ENCODE peak calls at places on chromosomes 2 and 18, in five cellular contexts. One of them, this sample, is unnamed.

GRCh38 chr2:38155-38554 is 8.2 kb downstream of the FAM110C start:
- DNase-seq in activated naive CD8-positive, alpha-beta T cell treated with anti-CD3 and anti-CD28 coated beads, Interleukin-2, amount 10 ng/mL, durations not matched to agents 7 days and 5 days: no peak
- DNase-seq in fibroblast of the conjunctiva: no peak
- DNase-seq in activated CD4-positive, CD25-positive, alpha-beta regulatory T cell: no peak
- DNase-seq in WTC11: no peak
- DNase-seq in this sample: no peak

GRCh38 chr18:77407733-77408132 is 158.1 kb downstream of the GALR1 start:
- DNase-seq in fibroblast of the conjunctiva: no peak
- DNase-seq in activated naive CD8-positive, alpha-beta T cell treated with anti-CD3 and anti-CD28 coated beads, Interleukin-2, amount 10 ng/mL, durations not matched to agents 7 days and 5 days: no peak
- DNase-seq in WTC11: no peak
- DNase-seq in activated CD4-positive, CD25-positive, alpha-beta regulatory T cell: no peak
- DNase-seq in this sample: no peak

GRCh38 chr2:8086796-8087479 is 594.9 kb upstream of the ID2 start:
- DNase-seq in WTC11: no peak
- DNase-seq in fibroblast of the conjunctiva: peak; percentile 62
- DNase-seq in activated CD4-positive, CD25-positive, alpha-beta regulatory T cell: no peak
- DNase-seq in activated naive CD8-positive, alpha-beta T cell treated with anti-CD3 and anti-CD28 coated beads, Interleukin-2, amount 10 ng/mL, durations not matched to agents 7 days and 5 days: no peak
- DNase-seq in this sample: no peak

GRCh38 chr2:100453853-100454252 is 16.4 kb upstream of the NMS start:
- DNase-seq in activated naive CD8-positive, alpha-beta T cell treated with anti-CD3 and anti-CD28 coated beads, Interleukin-2, amount 10 ng/mL, durations not matched to agents 7 days and 5 days: no peak
- DNase-seq in activated CD4-positive, CD25-positive, alpha-beta regulatory T cell: no peak
- DNase-seq in fibroblast of the conjunctiva: no peak
- DNase-seq in WTC11: no peak
- DNase-seq in this sample: no peak

GRCh38 chr18:3758531-3758930 is 308.6 kb downstream of the TGIF1 start:
- DNase-seq in activated naive CD8-positive, alpha-beta T cell treated with anti-CD3 and anti-CD28 coated beads, Interleukin-2, amount 10 ng/mL, durations not matched to agents 7 days and 5 days: no peak
- DNase-seq in activated CD4-positive, CD25-positive, alpha-beta regulatory T cell: no peak
- DNase-seq in WTC11: no peak
- DNase-seq in fibroblast of the conjunctiva: no peak
- DNase-seq in this sample: no peak

GRCh38 chr18:2570772-2571199 is 519 bp downstream of the METTL4 start:
- DNase-seq in activated CD4-positive, CD25-positive, alpha-beta regulatory T cell: peak; percentile 30
- DNase-seq in WTC11: peak; percentile 70
- DNase-seq in fibroblast of the conjunctiva: peak; percentile 57
- DNase-seq in activated naive CD8-positive, alpha-beta T cell treated with anti-CD3 and anti-CD28 coated beads, Interleukin-2, amount 10 ng/mL, durations not matched to agents 7 days and 5 days: no peak
- DNase-seq in this sample: peak; percentile 84

GRCh38 chr2:12649602-12650400 is 66.9 kb upstream of the TRIB2 start:
- DNase-seq in fibroblast of the conjunctiva: no peak
- DNase-seq in activated CD4-positive, CD25-positive, alpha-beta regulatory T cell: no peak
- DNase-seq in WTC11: no peak
- DNase-seq in activated naive CD8-positive, alpha-beta T cell treated with anti-CD3 and anti-CD28 coated beads, Interleukin-2, amount 10 ng/mL, durations not matched to agents 7 days and 5 days: no peak
- DNase-seq in this sample: no peak

GRCh38 chr2:220660277-220661155 is 911.6 kb downstream of the EPHA4 start:
- DNase-seq in fibroblast of the conjunctiva: no peak
- DNase-seq in activated naive CD8-positive, alpha-beta T cell treated with anti-CD3 and anti-CD28 coated beads, Interleukin-2, amount 10 ng/mL, durations not matched to agents 7 days and 5 days: no peak
- DNase-seq in WTC11: no peak
- DNase-seq in activated CD4-positive, CD25-positive, alpha-beta regulatory T cell: no peak
- DNase-seq in this sample: no peak

GRCh38 chr2:235399895-235400294 is 93.9 kb upstream of the AGAP1 start:
- DNase-seq in fibroblast of the conjunctiva: no peak
- DNase-seq in activated naive CD8-positive, alpha-beta T cell treated with anti-CD3 and anti-CD28 coated beads, Interleukin-2, amount 10 ng/mL, durations not matched to agents 7 days and 5 days: no peak
- DNase-seq in WTC11: no peak
- DNase-seq in activated CD4-positive, CD25-positive, alpha-beta regulatory T cell: no peak
- DNase-seq in this sample: no peak

GRCh38 chr2:164314148-164314547 is 307.1 kb downstream of the GRB14 start:
- DNase-seq in WTC11: no peak
- DNase-seq in activated CD4-positive, CD25-positive, alpha-beta regulatory T cell: no peak
- DNase-seq in activated naive CD8-positive, alpha-beta T cell treated with anti-CD3 and anti-CD28 coated beads, Interleukin-2, amount 10 ng/mL, durations not matched to agents 7 days and 5 days: no peak
- DNase-seq in fibroblast of the conjunctiva: no peak
- DNase-seq in this sample: no peak

GRCh38 chr2:179954026-179954425 is 53.1 kb downstream of the CWC22 start:
- DNase-seq in activated CD4-positive, CD25-positive, alpha-beta regulatory T cell: no peak
- DNase-seq in activated naive CD8-positive, alpha-beta T cell treated with anti-CD3 and anti-CD28 coated beads, Interleukin-2, amount 10 ng/mL, durations not matched to agents 7 days and 5 days: no peak
- DNase-seq in fibroblast of the conjunctiva: no peak
- DNase-seq in WTC11: no peak
- DNase-seq in this sample: no peak

GRCh38 chr2:25251461-25252273 is 83.3 kb upstream of the POMC start:
- DNase-seq in activated CD4-positive, CD25-positive, alpha-beta regulatory T cell: no peak
- DNase-seq in WTC11: peak; percentile 57
- DNase-seq in activated naive CD8-positive, alpha-beta T cell treated with anti-CD3 and anti-CD28 coated beads, Interleukin-2, amount 10 ng/mL, durations not matched to agents 7 days and 5 days: peak; percentile 72
- DNase-seq in fibroblast of the conjunctiva: no peak
- DNase-seq in this sample: no peak

GRCh38 chr2:50691518-50691917 is 340.4 kb downstream of the NRXN1 start:
- DNase-seq in WTC11: no peak
- DNase-seq in activated CD4-positive, CD25-positive, alpha-beta regulatory T cell: no peak
- DNase-seq in activated naive CD8-positive, alpha-beta T cell treated with anti-CD3 and anti-CD28 coated beads, Interleukin-2, amount 10 ng/mL, durations not matched to agents 7 days and 5 days: no peak
- DNase-seq in fibroblast of the conjunctiva: no peak
- DNase-seq in this sample: peak; percentile 50

GRCh38 chr2:24611626-24612025 is 120.6 kb downstream of the NCOA1 start:
- DNase-seq in activated CD4-positive, CD25-positive, alpha-beta regulatory T cell: no peak
- DNase-seq in activated naive CD8-positive, alpha-beta T cell treated with anti-CD3 and anti-CD28 coated beads, Interleukin-2, amount 10 ng/mL, durations not matched to agents 7 days and 5 days: no peak
- DNase-seq in fibroblast of the conjunctiva: no peak
- DNase-seq in WTC11: no peak
- DNase-seq in this sample: no peak

GRCh38 chr18:159037-159652 is 788 bp downstream of the USP14 start:
- DNase-seq in activated CD4-positive, CD25-positive, alpha-beta regulatory T cell: no peak
- DNase-seq in activated naive CD8-positive, alpha-beta T cell treated with anti-CD3 and anti-CD28 coated beads, Interleukin-2, amount 10 ng/mL, durations not matched to agents 7 days and 5 days: no peak
- DNase-seq in WTC11: no peak
- DNase-seq in fibroblast of the conjunctiva: no peak
- DNase-seq in this sample: peak; percentile 46

GRCh38 chr2:119425620-119426395 is 5.8 kb upstream of the TMEM37 start:
- DNase-seq in WTC11: no peak
- DNase-seq in fibroblast of the conjunctiva: no peak
- DNase-seq in activated CD4-positive, CD25-positive, alpha-beta regulatory T cell: no peak
- DNase-seq in activated naive CD8-positive, alpha-beta T cell treated with anti-CD3 and anti-CD28 coated beads, Interleukin-2, amount 10 ng/mL, durations not matched to agents 7 days and 5 days: no peak
- DNase-seq in this sample: no peak

GRCh38 chr18:9147440-9148238 is 11.1 kb downstream of the ANKRD12 start:
- DNase-seq in activated naive CD8-positive, alpha-beta T cell treated with anti-CD3 and anti-CD28 coated beads, Interleukin-2, amount 10 ng/mL, durations not matched to agents 7 days and 5 days: no peak
- DNase-seq in activated CD4-positive, CD25-positive, alpha-beta regulatory T cell: no peak
- DNase-seq in WTC11: no peak
- DNase-seq in fibroblast of the conjunctiva: peak; percentile 76
- DNase-seq in this sample: peak; percentile 62

GRCh38 chr2:181574321-181574720 is 82.6 kb downstream of the CERKL start:
- DNase-seq in fibroblast of the conjunctiva: no peak
- DNase-seq in WTC11: no peak
- DNase-seq in activated naive CD8-positive, alpha-beta T cell treated with anti-CD3 and anti-CD28 coated beads, Interleukin-2, amount 10 ng/mL, durations not matched to agents 7 days and 5 days: no peak
- DNase-seq in activated CD4-positive, CD25-positive, alpha-beta regulatory T cell: no peak
- DNase-seq in this sample: no peak

GRCh38 chr2:134362751-134363150 is 108.9 kb downstream of the MGAT5 start:
- DNase-seq in fibroblast of the conjunctiva: no peak
- DNase-seq in activated CD4-positive, CD25-positive, alpha-beta regulatory T cell: no peak
- DNase-seq in WTC11: no peak
- DNase-seq in activated naive CD8-positive, alpha-beta T cell treated with anti-CD3 and anti-CD28 coated beads, Interleukin-2, amount 10 ng/mL, durations not matched to agents 7 days and 5 days: no peak
- DNase-seq in this sample: no peak

GRCh38 chr2:26772064-26773001 is 8.2 kb downstream of the SLC35F6 start:
- DNase-seq in activated CD4-positive, CD25-positive, alpha-beta regulatory T cell: no peak
- DNase-seq in activated naive CD8-positive, alpha-beta T cell treated with anti-CD3 and anti-CD28 coated beads, Interleukin-2, amount 10 ng/mL, durations not matched to agents 7 days and 5 days: no peak
- DNase-seq in fibroblast of the conjunctiva: peak; percentile 98
- DNase-seq in WTC11: no peak
- DNase-seq in this sample: no peak

GRCh38 chr18:12686100-12686499 is 16.4 kb downstream of the CEP76 start:
- DNase-seq in activated naive CD8-positive, alpha-beta T cell treated with anti-CD3 and anti-CD28 coated beads, Interleukin-2, amount 10 ng/mL, durations not matched to agents 7 days and 5 days: no peak
- DNase-seq in WTC11: no peak
- DNase-seq in activated CD4-positive, CD25-positive, alpha-beta regulatory T cell: no peak
- DNase-seq in fibroblast of the conjunctiva: peak; percentile 16
- DNase-seq in this sample: no peak

GRCh38 chr2:44649426-44649825 is 287.7 kb downstream of the CAMKMT start:
- DNase-seq in activated naive CD8-positive, alpha-beta T cell treated with anti-CD3 and anti-CD28 coated beads, Interleukin-2, amount 10 ng/mL, durations not matched to agents 7 days and 5 days: no peak
- DNase-seq in fibroblast of the conjunctiva: peak; percentile 3
- DNase-seq in activated CD4-positive, CD25-positive, alpha-beta regulatory T cell: no peak
- DNase-seq in WTC11: no peak
- DNase-seq in this sample: no peak

GRCh38 chr2:196500686-196501431 is 138.7 kb upstream of the CCDC150 start:
- DNase-seq in fibroblast of the conjunctiva: no peak
- DNase-seq in WTC11: no peak
- DNase-seq in activated naive CD8-positive, alpha-beta T cell treated with anti-CD3 and anti-CD28 coated beads, Interleukin-2, amount 10 ng/mL, durations not matched to agents 7 days and 5 days: no peak
- DNase-seq in activated CD4-positive, CD25-positive, alpha-beta regulatory T cell: no peak
- DNase-seq in this sample: no peak

GRCh38 chr18:3538954-3539617 is 89.1 kb downstream of the TGIF1 start:
- DNase-seq in WTC11: no peak
- DNase-seq in activated naive CD8-positive, alpha-beta T cell treated with anti-CD3 and anti-CD28 coated beads, Interleukin-2, amount 10 ng/mL, durations not matched to agents 7 days and 5 days: no peak
- DNase-seq in fibroblast of the conjunctiva: no peak
- DNase-seq in activated CD4-positive, CD25-positive, alpha-beta regulatory T cell: no peak
- DNase-seq in this sample: no peak

GRCh38 chr18:45449761-45450227 is 165.5 kb upstream of the SLC14A2 start:
- DNase-seq in activated naive CD8-positive, alpha-beta T cell treated with anti-CD3 and anti-CD28 coated beads, Interleukin-2, amount 10 ng/mL, durations not matched to agents 7 days and 5 days: no peak
- DNase-seq in WTC11: no peak
- DNase-seq in activated CD4-positive, CD25-positive, alpha-beta regulatory T cell: no peak
- DNase-seq in fibroblast of the conjunctiva: peak; percentile 62
- DNase-seq in this sample: no peak

GRCh38 chr18:10508546-10508945 is 17.3 kb upstream of the NAPG start:
- DNase-seq in WTC11: no peak
- DNase-seq in activated naive CD8-positive, alpha-beta T cell treated with anti-CD3 and anti-CD28 coated beads, Interleukin-2, amount 10 ng/mL, durations not matched to agents 7 days and 5 days: no peak
- DNase-seq in fibroblast of the conjunctiva: no peak
- DNase-seq in activated CD4-positive, CD25-positive, alpha-beta regulatory T cell: no peak
- DNase-seq in this sample: no peak

GRCh38 chr2:96413067-96413722 is 77.6 kb downstream of the NCAPH start:
- DNase-seq in WTC11: no peak
- DNase-seq in activated CD4-positive, CD25-positive, alpha-beta regulatory T cell: no peak
- DNase-seq in activated naive CD8-positive, alpha-beta T cell treated with anti-CD3 and anti-CD28 coated beads, Interleukin-2, amount 10 ng/mL, durations not matched to agents 7 days and 5 days: no peak
- DNase-seq in fibroblast of the conjunctiva: no peak
- DNase-seq in this sample: no peak

GRCh38 chr2:154439156-154439555 is 259.3 kb upstream of the KCNJ3 start:
- DNase-seq in WTC11: no peak
- DNase-seq in fibroblast of the conjunctiva: no peak
- DNase-seq in activated CD4-positive, CD25-positive, alpha-beta regulatory T cell: no peak
- DNase-seq in activated naive CD8-positive, alpha-beta T cell treated with anti-CD3 and anti-CD28 coated beads, Interleukin-2, amount 10 ng/mL, durations not matched to agents 7 days and 5 days: no peak
- DNase-seq in this sample: no peak

GRCh38 chr2:224083631-224084030 is 44.5 kb upstream of the SERPINE2 start:
- DNase-seq in fibroblast of the conjunctiva: no peak
- DNase-seq in activated CD4-positive, CD25-positive, alpha-beta regulatory T cell: no peak
- DNase-seq in activated naive CD8-positive, alpha-beta T cell treated with anti-CD3 and anti-CD28 coated beads, Interleukin-2, amount 10 ng/mL, durations not matched to agents 7 days and 5 days: no peak
- DNase-seq in WTC11: no peak
- DNase-seq in this sample: no peak

GRCh38 chr2:223860809-223861738 is 23.7 kb upstream of the AP1S3 start:
- DNase-seq in activated naive CD8-positive, alpha-beta T cell treated with anti-CD3 and anti-CD28 coated beads, Interleukin-2, amount 10 ng/mL, durations not matched to agents 7 days and 5 days: no peak
- DNase-seq in fibroblast of the conjunctiva: peak; percentile 20
- DNase-seq in activated CD4-positive, CD25-positive, alpha-beta regulatory T cell: no peak
- DNase-seq in WTC11: no peak
- DNase-seq in this sample: no peak

GRCh38 chr2:28035816-28036215 is 145.3 kb downstream of the BABAM2 start:
- DNase-seq in fibroblast of the conjunctiva: no peak
- DNase-seq in activated CD4-positive, CD25-positive, alpha-beta regulatory T cell: no peak
- DNase-seq in activated naive CD8-positive, alpha-beta T cell treated with anti-CD3 and anti-CD28 coated beads, Interleukin-2, amount 10 ng/mL, durations not matched to agents 7 days and 5 days: no peak
- DNase-seq in WTC11: no peak
- DNase-seq in this sample: no peak

GRCh38 chr2:164068063-164068462 is 332.3 kb upstream of the FIGN start:
- DNase-seq in activated naive CD8-positive, alpha-beta T cell treated with anti-CD3 and anti-CD28 coated beads, Interleukin-2, amount 10 ng/mL, durations not matched to agents 7 days and 5 days: no peak
- DNase-seq in fibroblast of the conjunctiva: no peak
- DNase-seq in activated CD4-positive, CD25-positive, alpha-beta regulatory T cell: no peak
- DNase-seq in WTC11: no peak
- DNase-seq in this sample: peak; percentile 66

GRCh38 chr2:172288603-172289002 is 138.8 kb upstream of the ITGA6 start:
- DNase-seq in activated CD4-positive, CD25-positive, alpha-beta regulatory T cell: peak; percentile 4
- DNase-seq in activated naive CD8-positive, alpha-beta T cell treated with anti-CD3 and anti-CD28 coated beads, Interleukin-2, amount 10 ng/mL, durations not matched to agents 7 days and 5 days: no peak
- DNase-seq in fibroblast of the conjunctiva: no peak
- DNase-seq in WTC11: no peak
- DNase-seq in this sample: no peak

GRCh38 chr2:16044946-16045456 is 104.7 kb downstream of the MYCN start:
- DNase-seq in fibroblast of the conjunctiva: no peak
- DNase-seq in activated CD4-positive, CD25-positive, alpha-beta regulatory T cell: no peak
- DNase-seq in WTC11: no peak
- DNase-seq in activated naive CD8-positive, alpha-beta T cell treated with anti-CD3 and anti-CD28 coated beads, Interleukin-2, amount 10 ng/mL, durations not matched to agents 7 days and 5 days: no peak
- DNase-seq in this sample: no peak

GRCh38 chr2:109523121-109523520 is 90.6 kb downstream of the SEPTIN10 start:
- DNase-seq in fibroblast of the conjunctiva: no peak
- DNase-seq in activated CD4-positive, CD25-positive, alpha-beta regulatory T cell: no peak
- DNase-seq in WTC11: no peak
- DNase-seq in activated naive CD8-positive, alpha-beta T cell treated with anti-CD3 and anti-CD28 coated beads, Interleukin-2, amount 10 ng/mL, durations not matched to agents 7 days and 5 days: peak; percentile 11
- DNase-seq in this sample: no peak

GRCh38 chr2:2848621-2849443 is 517.8 kb upstream of the MYT1L start:
- DNase-seq in WTC11: peak; percentile 25
- DNase-seq in activated naive CD8-positive, alpha-beta T cell treated with anti-CD3 and anti-CD28 coated beads, Interleukin-2, amount 10 ng/mL, durations not matched to agents 7 days and 5 days: no peak
- DNase-seq in activated CD4-positive, CD25-positive, alpha-beta regulatory T cell: no peak
- DNase-seq in fibroblast of the conjunctiva: no peak
- DNase-seq in this sample: peak; percentile 51

GRCh38 chr2:70403267-70404053 is 101.6 kb upstream of the FAM136A start:
- DNase-seq in activated CD4-positive, CD25-positive, alpha-beta regulatory T cell: no peak
- DNase-seq in activated naive CD8-positive, alpha-beta T cell treated with anti-CD3 and anti-CD28 coated beads, Interleukin-2, amount 10 ng/mL, durations not matched to agents 7 days and 5 days: no peak
- DNase-seq in WTC11: peak; percentile 31
- DNase-seq in fibroblast of the conjunctiva: no peak
- DNase-seq in this sample: no peak

GRCh38 chr2:43171789-43172188 is 54.6 kb downstream of the ZFP36L2 start:
- DNase-seq in fibroblast of the conjunctiva: no peak
- DNase-seq in activated CD4-positive, CD25-positive, alpha-beta regulatory T cell: no peak
- DNase-seq in WTC11: no peak
- DNase-seq in activated naive CD8-positive, alpha-beta T cell treated with anti-CD3 and anti-CD28 coated beads, Interleukin-2, amount 10 ng/mL, durations not matched to agents 7 days and 5 days: no peak
- DNase-seq in this sample: no peak

GRCh38 chr2:197674546-197674945 is 841 bp downstream of the RFTN2 start:
- DNase-seq in activated naive CD8-positive, alpha-beta T cell treated with anti-CD3 and anti-CD28 coated beads, Interleukin-2, amount 10 ng/mL, durations not matched to agents 7 days and 5 days: no peak
- DNase-seq in WTC11: no peak
- DNase-seq in activated CD4-positive, CD25-positive, alpha-beta regulatory T cell: no peak
- DNase-seq in fibroblast of the conjunctiva: no peak
- DNase-seq in this sample: peak; percentile 6